ENCODE peak calls at places on chromosomes 5 and 9, in four cellular contexts. U is neural progenitor cell; S is effector memory CD4-positive, alpha-beta T cell; R is psoas muscle. J is an unnamed sample.

GRCh38 chr5:29949301-29949872 is 1244.1 kb upstream of the CDH6 start:
- DNase-seq in S (no peak), U (no peak), R (no peak), J (no peak)

GRCh38 chr9:21102311-21102710 is 24.6 kb upstream of the IFNB1 start:
- DNase-seq in R (no peak), U (no peak), S (no peak), J (no peak)

GRCh38 chr5:111615054-111615453 is 102.7 kb upstream of the STARD4 start:
- DNase-seq in S (no peak), U (no peak), R (no peak), J (no peak)

GRCh38 chr5:84383816-84384603 is 670 bp downstream of the EDIL3 start:
- DNase-seq in U (peak), R (no peak), S (no peak), J (no peak)

GRCh38 chr9:95077766-95078382 is 239.6 kb downstream of the FANCC start:
- DNase-seq in R (no peak), U (no peak), S (no peak), J (no peak)

GRCh38 chr5:112418412-112419049 is 546 bp downstream of the EPB41L4A start:
- DNase-seq in S (no peak), U (peak), R (peak), J (peak)

GRCh38 chr9:136370037-136370436 is 3.4 kb downstream of the CARD9 start:
- DNase-seq in U (no peak), R (no peak), S (no peak), J (no peak)

GRCh38 chr5:68255305-68256130 is 40.0 kb downstream of the PIK3R1 start:
- DNase-seq in R (no peak), U (no peak), S (no peak), J (no peak)

GRCh38 chr5:54985301-54986268 is at the start of gene ESM1:
- DNase-seq in R (no peak), S (no peak), U (no peak), J (peak)

GRCh38 chr5:177304392-177305119 is 957 bp downstream of the PRELID1 start:
- DNase-seq in S (no peak), R (no peak), U (no peak), J (no peak)

GRCh38 chr5:157473383-157474370 is 13.7 kb downstream of the NIPAL4 start:
- DNase-seq in R (no peak), S (no peak), U (no peak), J (peak)

GRCh38 chr9:137476856-137477255 is 17.7 kb upstream of the NSMF start:
- DNase-seq in R (no peak), U (no peak), S (no peak), J (no peak)

DNA sequence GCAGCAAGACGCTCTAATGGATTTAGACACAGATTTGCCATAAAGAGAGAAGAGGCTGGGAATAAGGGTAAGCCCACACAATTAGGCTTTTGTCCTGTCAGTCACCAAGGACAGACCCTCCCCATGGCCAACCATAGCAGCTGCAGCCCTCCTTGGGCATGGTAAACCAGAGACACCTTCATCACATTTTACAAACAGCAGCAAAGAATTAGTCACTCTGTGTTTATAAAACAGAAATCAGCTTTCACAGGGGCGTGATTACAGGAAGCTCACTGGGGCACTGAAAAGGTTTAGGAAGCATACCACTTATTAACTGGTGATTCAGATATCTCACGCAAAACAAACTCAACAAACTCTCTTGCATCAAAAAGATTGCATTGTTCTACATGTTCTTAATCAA is 37.3 kb upstream of the ZNF622 start:
- DNase-seq in R (no peak), U (peak), S (no peak), J (no peak)
- H3K27ac ChIP-seq in R (peak), U (no peak), S (no peak), J (no peak)

GRCh38 chr9:121500165-121500478 is 478 bp upstream of the GGTA1 start:
- DNase-seq in U (peak), R (no peak), S (no peak), J (no peak)
- H3K27ac ChIP-seq in U (no peak), R (peak), S (no peak), J (peak)

DNA sequence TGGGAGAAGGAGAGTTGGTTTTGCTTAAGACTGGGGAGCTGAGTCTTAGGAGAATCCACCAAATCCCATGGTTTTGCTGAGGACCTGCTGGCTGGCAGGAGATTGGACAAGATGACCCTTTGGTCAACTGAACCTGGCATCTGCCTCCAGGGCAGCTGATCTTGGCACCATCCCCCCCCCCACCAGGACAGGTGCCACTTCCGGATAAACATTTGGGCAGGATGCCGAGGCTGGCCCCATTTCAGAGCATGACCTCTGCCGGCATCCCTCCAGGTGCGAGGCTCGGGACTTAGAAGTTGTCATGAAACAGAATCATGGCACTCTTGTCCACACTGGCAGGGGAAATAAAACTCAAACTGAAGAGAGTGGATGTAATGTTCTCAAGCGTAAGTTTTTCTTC is 165.6 kb downstream of the MACROH2A1 start:
- DNase-seq in U (no peak), S (no peak), R (peak), J (peak)
- H3K27ac ChIP-seq in U (no peak), S (no peak), R (peak), J (peak)

GRCh38 chr9:4592325-4592724 is 69.8 kb upstream of the PLPP6 start:
- DNase-seq in R (no peak), U (no peak), S (no peak), J (no peak)

GRCh38 chr9:4594994-4595393 is 67.1 kb upstream of the PLPP6 start:
- DNase-seq in U (no peak), R (no peak), S (no peak), J (no peak)

GRCh38 chr9:4594545-4594944 is 67.5 kb upstream of the PLPP6 start:
- DNase-seq in R (no peak), S (no peak), U (no peak), J (no peak)

GRCh38 chr9:4592886-4593285 is 69.2 kb upstream of the PLPP6 start:
- DNase-seq in U (no peak), S (no peak), R (no peak), J (no peak)

DNA sequence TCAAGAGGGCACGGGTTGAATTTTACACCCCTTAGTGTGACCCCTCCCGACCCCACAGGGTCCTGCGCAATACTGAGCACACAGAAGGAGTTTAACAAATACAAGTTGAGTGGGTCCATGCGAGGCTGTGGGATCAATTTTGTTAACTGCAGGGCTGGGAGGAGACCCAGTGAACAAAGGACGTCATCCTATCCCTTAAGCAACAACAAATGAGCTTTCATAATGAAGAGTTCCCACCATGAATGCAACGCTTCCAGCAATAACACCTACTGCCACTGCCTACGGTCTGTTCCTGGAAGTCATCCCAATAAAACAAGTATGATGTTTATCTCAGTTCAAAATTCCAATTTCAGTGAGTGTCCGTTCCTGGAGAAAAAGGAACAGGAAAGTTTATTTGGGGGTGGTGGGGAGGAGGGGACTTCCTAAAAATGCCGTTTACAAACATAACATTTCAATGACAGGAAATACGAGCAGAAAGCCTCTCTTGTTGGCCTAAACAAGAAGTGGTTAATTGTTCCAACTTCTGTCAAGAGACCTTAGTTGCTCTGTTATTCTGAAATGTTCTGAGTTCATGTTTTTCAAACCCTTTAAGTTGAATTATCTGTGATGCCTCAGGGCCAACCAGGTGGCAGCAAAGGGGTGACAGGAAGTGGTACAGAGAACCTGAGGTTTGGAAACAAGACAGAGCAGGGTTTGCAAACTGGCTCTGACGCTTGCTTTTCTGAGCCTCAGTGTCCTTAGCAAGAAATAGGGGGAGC is 65.8 kb upstream of the PLPP6 start:
- DNase-seq in U (peak), R (no peak), S (peak), J (no peak)
- H3K27ac ChIP-seq in U (no peak), R (no peak), S (peak), J (no peak)

DNA sequence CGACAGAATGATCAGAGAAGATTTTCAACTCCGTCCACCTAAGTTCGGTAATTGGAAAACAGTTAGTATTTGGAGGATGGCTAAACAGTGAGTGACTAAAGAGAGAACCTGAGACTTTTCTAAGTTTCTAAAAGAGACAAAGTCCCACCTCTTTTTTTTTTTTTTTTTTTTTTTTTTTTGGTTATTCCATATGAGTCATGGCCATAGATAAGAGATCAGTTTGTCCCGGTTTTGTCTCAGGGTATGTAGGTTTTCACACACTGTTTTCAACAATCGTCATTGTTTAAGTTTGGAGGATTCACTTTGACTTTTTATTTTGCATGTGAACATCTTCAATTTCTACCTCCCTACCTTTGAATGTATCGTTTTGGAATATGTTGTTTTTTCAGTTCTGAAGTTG is 85.8 kb downstream of the NTRK2 start:
- DNase-seq in U (no peak), S (no peak), R (no peak), J (no peak)
- H3K27ac ChIP-seq in U (no peak), S (no peak), R (no peak), J (no peak)

DNA sequence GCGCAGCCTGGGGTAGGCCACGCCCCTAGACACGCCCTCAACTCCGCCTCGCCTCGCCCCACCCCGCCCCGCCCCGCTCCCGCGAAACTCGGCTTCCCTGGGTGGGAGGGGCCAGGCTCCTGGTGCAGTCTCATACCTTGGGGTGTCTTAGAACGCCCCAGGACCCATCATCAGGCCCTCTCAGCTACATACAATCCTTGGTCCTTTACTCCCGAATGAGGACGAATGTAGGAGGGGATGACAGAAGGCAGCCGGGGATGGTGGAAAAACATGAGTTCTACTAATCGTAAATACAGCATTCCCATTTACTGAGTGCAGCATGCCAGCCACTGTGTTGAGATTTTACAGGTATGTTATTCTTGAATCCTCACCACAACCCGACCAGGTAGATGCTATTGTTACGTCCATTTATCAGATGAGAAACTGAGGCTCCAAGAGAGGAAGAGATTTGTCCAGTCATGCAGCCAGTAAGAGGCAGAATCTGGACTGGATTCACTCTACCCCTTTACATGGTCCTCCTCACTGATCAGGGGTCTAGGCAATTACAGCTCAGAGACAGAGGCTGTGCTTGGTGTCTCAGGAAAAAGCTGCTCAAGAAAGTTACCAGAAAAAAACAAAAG is 6.8 kb downstream of the SH2D3C start:
- DNase-seq in U (no peak), S (no peak), R (no peak), J (no peak)
- H3K27ac ChIP-seq in U (no peak), S (peak), R (peak), J (no peak)

DNA sequence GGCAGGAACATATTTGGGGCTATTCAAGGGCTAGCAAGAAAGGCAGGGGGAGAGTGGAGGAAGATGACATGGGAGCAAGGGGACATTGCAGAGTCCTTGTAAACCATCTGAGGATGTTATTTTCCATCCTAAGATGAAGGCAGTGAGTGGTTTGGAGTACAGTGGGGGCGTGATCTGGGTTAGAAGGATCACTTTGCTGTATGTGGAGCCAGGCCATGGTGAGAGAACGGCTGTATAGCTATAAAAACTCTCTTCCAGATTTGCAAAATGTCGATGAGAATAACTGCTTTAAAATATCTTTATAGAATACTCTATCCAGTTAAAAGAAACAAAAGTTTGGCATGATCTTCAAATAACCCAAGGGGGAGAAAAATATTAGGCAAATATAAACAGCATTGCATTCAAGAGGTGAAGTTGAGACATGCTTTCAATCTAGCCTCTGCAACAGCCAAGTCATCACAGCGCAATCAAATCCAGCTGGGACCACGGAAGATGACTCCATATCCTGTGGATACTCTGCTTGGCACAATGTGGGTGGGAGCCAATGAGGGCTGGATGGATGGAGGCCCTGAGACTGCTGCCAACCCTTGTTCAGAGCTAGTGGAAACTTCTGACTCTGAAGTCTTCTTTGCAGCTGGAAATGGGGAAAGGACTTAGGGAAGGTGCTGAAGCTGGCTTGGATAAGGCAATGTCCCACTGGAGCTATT is 111.5 kb upstream of the BASP1 start:
- DNase-seq in R (no peak), S (no peak), U (no peak), J (no peak)
- H3K27ac ChIP-seq in R (no peak), S (no peak), U (no peak), J (no peak)

J was measured in thyroid gland.